ENCODE peak calls at places on chromosomes 1 and 21, in seven cellular contexts. H, C, S, N, O, T and A are unnamed samples.

GRCh38 chr1:234628099-234628498 is 18.1 kb upstream of the IRF2BP2 start:
- DNase-seq in H (no peak), C (peak), S (no peak), N (no peak), O (peak), T (no peak), A (no peak)

GRCh38 chr1:244918422-244919319 is 54.3 kb upstream of the HNRNPU start:
- DNase-seq in H (no peak), C (peak), S (peak), N (peak), O (peak), T (peak), A (peak)

GRCh38 chr1:43822040-43822439 is 111.6 kb upstream of the ARTN start:
- DNase-seq in H (peak), C (peak), S (no peak), N (peak), O (peak), T (peak), A (no peak)

GRCh38 chr1:200671235-200671786 is 1.6 kb upstream of the DDX59 start:
- DNase-seq in H (no peak), C (no peak), S (no peak), N (no peak), O (no peak), T (no peak), A (no peak)

GRCh38 chr1:10507111-10507879 is 32.5 kb downstream of the PEX14 start:
- DNase-seq in H (peak), C (peak), S (peak), N (peak), O (peak), T (peak), A (peak)

GRCh38 chr1:16243936-16244649 is 7.1 kb upstream of the CPLANE2 start:
- DNase-seq in H (peak), C (peak), S (peak), N (peak), O (peak), T (peak), A (peak)

GRCh38 chr21:42113926-42114409 is 42.9 kb downstream of the UMODL1 start:
- DNase-seq in H (no peak), C (peak), S (no peak), N (no peak), O (peak), T (no peak), A (no peak)

GRCh38 chr1:157700711-157701110 is at the start of gene FCRL3:
- DNase-seq in H (no peak), C (no peak), S (no peak), N (no peak), O (no peak), T (no peak), A (no peak)

GRCh38 chr1:216662681-216663080 is 60.5 kb downstream of the ESRRG start:
- DNase-seq in H (no peak), C (no peak), S (no peak), N (no peak), O (no peak), T (no peak), A (no peak)

GRCh38 chr1:155026588-155026987 is 7.0 kb downstream of the DCST2 start:
- DNase-seq in H (no peak), C (peak), S (no peak), N (no peak), O (peak), T (no peak), A (no peak)

GRCh38 chr1:18069903-18070302 is 37.7 kb upstream of the IGSF21 start:
- DNase-seq in H (no peak), C (no peak), S (no peak), N (no peak), O (no peak), T (no peak), A (no peak)

GRCh38 chr1:43821471-43821870 is 112.1 kb upstream of the ARTN start:
- DNase-seq in H (no peak), C (no peak), S (no peak), N (no peak), O (peak), T (no peak), A (no peak)

GRCh38 chr1:17244826-17245740 is 3.8 kb upstream of the PADI3 start:
- DNase-seq in H (no peak), C (no peak), S (peak), N (no peak), O (no peak), T (no peak), A (no peak)

GRCh38 chr1:157252473-157252872 is 114.3 kb upstream of the ETV3 start:
- DNase-seq in H (no peak), C (peak), S (no peak), N (no peak), O (no peak), T (no peak), A (no peak)

GRCh38 chr21:38795475-38795874 is 10.3 kb upstream of the ETS2 start:
- DNase-seq in H (no peak), C (no peak), S (no peak), N (no peak), O (no peak), T (no peak), A (no peak)

GRCh38 chr1:43809097-43809673 is 101.8 kb downstream of the ST3GAL3 start:
- DNase-seq in H (no peak), C (no peak), S (no peak), N (no peak), O (no peak), T (no peak), A (no peak)

GRCh38 chr1:206439205-206439604 is 31.1 kb upstream of the IKBKE start:
- DNase-seq in H (no peak), C (no peak), S (no peak), N (no peak), O (no peak), T (no peak), A (no peak)

GRCh38 chr1:112549590-112549989 is 40.8 kb downstream of the WNT2B start:
- DNase-seq in H (no peak), C (no peak), S (no peak), N (no peak), O (no peak), T (no peak), A (no peak)

GRCh38 chr1:167683641-167684502 is 37.9 kb upstream of the MPZL1 start:
- DNase-seq in H (no peak), C (peak), S (peak), N (peak), O (peak), T (peak), A (no peak)

GRCh38 chr1:8987881-8988617 is 38.2 kb downstream of the SLC2A7 start:
- DNase-seq in H (no peak), C (peak), S (peak), N (peak), O (peak), T (peak), A (peak)

GRCh38 chr21:43345746-43346409 is 81.1 kb downstream of the SIK1 start:
- DNase-seq in H (no peak), C (peak), S (no peak), N (no peak), O (peak), T (peak), A (no peak)

GRCh38 chr1:203364013-203364730 is 13.2 kb upstream of the FMOD start:
- DNase-seq in H (no peak), C (no peak), S (no peak), N (no peak), O (no peak), T (peak), A (no peak)

GRCh38 chr1:5837976-5838653 is 154.1 kb downstream of the NPHP4 start:
- DNase-seq in H (no peak), C (no peak), S (no peak), N (no peak), O (no peak), T (no peak), A (no peak)

GRCh38 chr1:43021547-43022474 is 63.1 kb upstream of the SLC2A1 start:
- DNase-seq in H (no peak), C (no peak), S (no peak), N (no peak), O (peak), T (no peak), A (no peak)

GRCh38 chr1:116544588-116545358 is 26.1 kb downstream of the CD58 start:
- DNase-seq in H (no peak), C (no peak), S (no peak), N (no peak), O (no peak), T (no peak), A (no peak)

GRCh38 chr1:24745711-24746582 is 700 bp downstream of the CLIC4 start:
- DNase-seq in H (no peak), C (peak), S (peak), N (peak), O (peak), T (peak), A (peak)

GRCh38 chr1:209398330-209398991 is 185.1 kb upstream of the CAMK1G start:
- DNase-seq in H (no peak), C (peak), S (no peak), N (peak), O (peak), T (peak), A (peak)

GRCh38 chr1:169945171-169945570 is 51.5 kb upstream of the SCYL3 start:
- DNase-seq in H (no peak), C (no peak), S (no peak), N (no peak), O (no peak), T (no peak), A (no peak)

GRCh38 chr1:218328769-218329168 is 16.4 kb upstream of the TGFB2 start:
- DNase-seq in H (no peak), C (no peak), S (no peak), N (no peak), O (no peak), T (no peak), A (no peak)

GRCh38 chr1:14321413-14321812 is 277.1 kb upstream of the KAZN start:
- DNase-seq in H (no peak), C (no peak), S (no peak), N (no peak), O (peak), T (no peak), A (no peak)

GRCh38 chr1:192846950-192847349 is 38.1 kb downstream of the RGS2 start:
- DNase-seq in H (no peak), C (peak), S (no peak), N (no peak), O (peak), T (no peak), A (no peak)

GRCh38 chr1:81582467-81582986 is 218.2 kb upstream of the ADGRL2 start:
- DNase-seq in H (no peak), C (peak), S (no peak), N (no peak), O (no peak), T (no peak), A (no peak)

GRCh38 chr1:54774820-54775498 is 10.6 kb upstream of the PARS2 start:
- DNase-seq in H (peak), C (peak), S (peak), N (peak), O (peak), T (no peak), A (peak)

GRCh38 chr21:20882462-20883415 is 115.5 kb upstream of the NCAM2 start:
- DNase-seq in H (peak), C (peak), S (peak), N (peak), O (peak), T (peak), A (peak)

GRCh38 chr21:34305605-34306235 is 58.1 kb upstream of the KCNE2 start:
- DNase-seq in H (no peak), C (no peak), S (no peak), N (no peak), O (no peak), T (no peak), A (no peak)

GRCh38 chr1:208170252-208170651 is 73.9 kb downstream of the PLXNA2 start:
- DNase-seq in H (no peak), C (no peak), S (no peak), N (no peak), O (no peak), T (no peak), A (no peak)

GRCh38 chr1:46807046-46807972 is 8.5 kb downstream of the CYP4B1 start:
- DNase-seq in H (no peak), C (no peak), S (no peak), N (no peak), O (no peak), T (no peak), A (no peak)
- TF ChIP-seq EZH2phosphoT487 in H (no peak), C (no peak), S (no peak), N (no peak), O (no peak), T (no peak), A (no peak)

GRCh38 chr21:46182548-46183336 is 1.5 kb downstream of the SPATC1L start:
- DNase-seq in H (no peak), C (peak), S (no peak), N (peak), O (no peak), T (peak), A (no peak)
- H3K4me3 ChIP-seq in H (no peak), C (no peak), S (no peak), N (peak), O (no peak), T (no peak), A (no peak)

GRCh38 chr21:31557421-31557955 is 102.0 kb upstream of the SOD1 start:
- DNase-seq in H (no peak), C (no peak), S (peak), N (peak), O (no peak), T (peak), A (peak)
- TF ChIP-seq EZH2 in H (no peak), C (peak), S (no peak), N (no peak), O (no peak), T (no peak), A (no peak)

GRCh38 chr1:227369102-227369760 is 50.9 kb upstream of the CDC42BPA start:
- DNase-seq in H (no peak), C (no peak), S (no peak), N (no peak), O (peak), T (no peak), A (peak)

GRCh38 chr1:227368009-227368408 is 49.7 kb upstream of the CDC42BPA start:
- DNase-seq in H (no peak), C (no peak), S (no peak), N (no peak), O (no peak), T (no peak), A (no peak)

GRCh38 chr1:227374846-227375245 is 56.6 kb upstream of the CDC42BPA start:
- DNase-seq in H (no peak), C (no peak), S (no peak), N (no peak), O (no peak), T (no peak), A (no peak)

GRCh38 chr1:227372662-227373061 is 54.4 kb upstream of the CDC42BPA start:
- DNase-seq in H (no peak), C (peak), S (no peak), N (no peak), O (peak), T (no peak), A (no peak)

GRCh38 chr1:227370463-227371254 is 52.4 kb upstream of the CDC42BPA start:
- DNase-seq in H (no peak), C (peak), S (no peak), N (no peak), O (peak), T (no peak), A (no peak)
- TF ChIP-seq EZH2phosphoT487 in H (no peak), C (no peak), S (no peak), N (no peak), O (no peak), T (no peak), A (no peak)

GRCh38 chr1:108183301-108183700 is 16.8 kb downstream of the SLC25A24 start:
- DNase-seq in H (no peak), C (no peak), S (no peak), N (no peak), O (no peak), T (no peak), A (no peak)
- H3K4me3 ChIP-seq in H (no peak), C (no peak), S (no peak), N (no peak), O (no peak), T (no peak), A (peak)

GRCh38 chr21:32303385-32303784 is 4.7 kb downstream of the MRAP start:
- DNase-seq in H (no peak), C (no peak), S (no peak), N (no peak), O (no peak), T (no peak), A (no peak)

GRCh38 chr21:32301596-32301995 is 2.9 kb downstream of the MRAP start:
- DNase-seq in H (no peak), C (no peak), S (no peak), N (no peak), O (no peak), T (no peak), A (no peak)

GRCh38 chr21:32304998-32305397 is 6.3 kb downstream of the MRAP start:
- DNase-seq in H (no peak), C (no peak), S (no peak), N (no peak), O (no peak), T (no peak), A (no peak)

GRCh38 chr21:32300117-32300681 is 1.5 kb downstream of the MRAP start:
- DNase-seq in H (no peak), C (no peak), S (no peak), N (no peak), O (no peak), T (no peak), A (no peak)

GRCh38 chr21:32302560-32302959 is 3.9 kb downstream of the MRAP start:
- DNase-seq in H (no peak), C (no peak), S (no peak), N (no peak), O (no peak), T (no peak), A (no peak)
- TF ChIP-seq EZH2 in H (no peak), C (no peak), S (no peak), N (no peak), O (no peak), T (no peak), A (no peak)

GRCh38 chr1:212638419-212639151 is 30.0 kb downstream of the ATF3 start:
- DNase-seq in H (no peak), C (peak), S (no peak), N (no peak), O (no peak), T (no peak), A (no peak)

GRCh38 chr1:212640223-212640885 is 31.8 kb downstream of the ATF3 start:
- DNase-seq in H (no peak), C (no peak), S (no peak), N (no peak), O (no peak), T (no peak), A (no peak)

GRCh38 chr1:212635141-212635601 is 26.6 kb downstream of the ATF3 start:
- DNase-seq in H (no peak), C (no peak), S (no peak), N (no peak), O (no peak), T (no peak), A (peak)

GRCh38 chr1:212634252-212634651 is 25.7 kb downstream of the ATF3 start:
- DNase-seq in H (no peak), C (no peak), S (no peak), N (no peak), O (no peak), T (no peak), A (no peak)

DNA sequence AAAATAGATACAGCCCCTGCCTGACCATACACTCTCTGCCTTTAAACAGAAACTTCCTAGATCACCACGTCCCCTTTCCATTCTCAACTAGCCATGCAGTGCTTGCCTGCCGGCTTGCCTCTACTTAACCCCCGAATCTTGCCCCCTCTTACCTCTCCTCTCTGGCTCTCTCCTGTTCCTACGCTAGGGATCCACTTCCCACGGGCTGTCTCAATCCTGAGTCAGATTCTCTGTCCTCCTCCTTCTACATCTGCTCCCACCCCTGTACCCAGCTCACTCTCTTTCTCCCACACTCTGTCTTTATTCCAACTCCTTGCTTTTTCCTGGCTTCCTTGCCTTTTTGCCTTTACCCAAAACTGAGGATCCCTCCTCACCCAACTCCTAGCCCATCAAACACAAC is 29.3 kb downstream of the ATF3 start:
- DNase-seq in H (no peak), C (peak), S (no peak), N (no peak), O (no peak), T (no peak), A (no peak)
- TF ChIP-seq EZH2phosphoT487 in H (no peak), C (no peak), S (no peak), N (no peak), O (no peak), T (no peak), A (no peak)

GRCh38 chr1:106526650-106527049 is 529.8 kb upstream of the PRMT6 start:
- DNase-seq in H (no peak), C (peak), S (no peak), N (no peak), O (peak), T (no peak), A (no peak)

GRCh38 chr1:106524631-106525030 is 531.8 kb upstream of the PRMT6 start:
- DNase-seq in H (no peak), C (no peak), S (no peak), N (no peak), O (no peak), T (no peak), A (no peak)

DNA sequence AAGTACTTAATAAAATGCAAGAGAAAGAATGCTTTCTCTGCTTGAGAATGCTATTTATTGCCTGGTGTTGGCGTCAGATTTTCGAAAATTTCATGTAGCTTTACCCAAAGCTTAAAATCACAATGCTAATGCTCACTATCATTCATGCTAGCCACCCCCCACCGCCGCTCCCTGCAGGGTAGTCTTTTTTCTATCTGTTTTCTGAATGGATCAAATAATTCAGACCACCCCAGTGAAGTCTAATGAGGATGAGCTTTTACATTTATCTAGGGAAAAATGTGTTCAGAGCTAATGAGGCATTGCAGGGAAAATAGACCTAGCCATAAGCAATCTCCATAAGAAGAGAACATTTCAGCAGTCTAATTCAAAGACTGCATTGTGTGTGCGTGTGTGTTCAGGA is 533.0 kb upstream of the PRMT6 start:
- DNase-seq in H (no peak), C (no peak), S (peak), N (peak), O (no peak), T (no peak), A (no peak)
- H3K4me3 ChIP-seq in H (no peak), C (no peak), S (no peak), N (peak), O (no peak), T (no peak), A (no peak)

DNA sequence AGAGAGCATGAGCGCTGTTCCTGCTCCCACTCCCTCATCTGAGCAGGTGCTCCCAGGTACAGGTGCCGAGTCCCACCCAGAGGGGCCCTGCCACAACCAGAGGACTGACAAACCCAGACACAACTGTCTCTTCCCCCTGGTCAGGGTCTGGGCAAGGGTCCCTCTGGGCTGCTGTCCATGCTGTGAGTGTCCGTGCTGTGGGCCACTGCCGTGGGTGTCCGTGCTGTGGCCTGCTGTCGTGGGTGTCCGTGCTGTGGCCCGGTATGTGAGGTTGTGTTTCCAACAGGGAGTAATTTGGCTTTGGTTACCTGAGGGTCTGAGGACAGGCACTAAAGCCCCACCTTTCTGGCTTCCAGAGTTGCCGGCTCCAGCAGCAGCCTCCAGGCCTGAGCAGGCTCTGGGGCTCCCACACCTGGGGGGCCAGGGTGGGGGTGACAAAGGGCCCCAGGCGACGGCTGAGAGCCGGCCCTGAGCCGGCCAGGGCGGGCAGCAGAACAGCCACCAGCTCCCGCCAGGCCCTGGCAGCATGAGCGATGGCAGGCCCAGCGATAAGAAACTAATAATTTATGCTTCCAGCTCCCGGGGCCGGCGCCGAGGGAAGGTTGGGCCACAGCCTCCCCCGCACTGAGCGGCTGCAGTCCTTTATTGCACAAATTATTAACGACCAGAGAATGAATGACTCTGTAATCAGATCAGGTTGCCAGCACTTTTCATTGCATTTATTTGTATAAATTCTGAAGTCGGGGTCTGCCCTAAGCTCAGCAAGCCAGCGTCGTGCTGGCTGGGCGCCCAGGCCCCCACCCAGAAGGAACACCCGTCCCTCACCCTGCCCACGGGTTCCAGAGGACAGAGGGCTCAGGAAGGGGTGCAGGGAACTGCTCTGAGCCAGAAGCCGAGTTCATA is 7.3 kb upstream of the SAMD11 start:
- DNase-seq in H (no peak), C (peak), S (no peak), N (no peak), O (no peak), T (no peak), A (no peak)
- TF ChIP-seq EZH2 in H (no peak), C (no peak), S (no peak), N (no peak), O (peak), T (no peak), A (no peak)